ENCODE peak calls at places on chromosomes 2 and 18, in eight cellular contexts. One of them, this sample, is unnamed.

GRCh38 chr2:180707175-180707866 is 273.1 kb upstream of the UBE2E3 start:
- DNase-seq in WTC11: no peak
- DNase-seq in AG08396: no peak
- DNase-seq in NCI-H1105 treated with DMSO at 0.1 percent for 48 hours: no peak
- DNase-seq in naive B cell: no peak
- DNase-seq in lower leg skin: no peak
- DNase-seq in HEK293T: no peak
- DNase-seq in neural crest cell: no peak
- DNase-seq in this sample: no peak

GRCh38 chr2:158973511-158973956 is 5.1 kb downstream of the TANC1 start:
- DNase-seq in WTC11: no peak
- DNase-seq in HEK293T: peak
- DNase-seq in NCI-H1105 treated with DMSO at 0.1 percent for 48 hours: peak
- DNase-seq in AG08396: peak
- DNase-seq in naive B cell: no peak
- DNase-seq in lower leg skin: no peak
- DNase-seq in neural crest cell: no peak
- DNase-seq in this sample: no peak

GRCh38 chr2:193240752-193241151 is 1046.0 kb upstream of the TMEFF2 start:
- DNase-seq in naive B cell: no peak
- DNase-seq in HEK293T: peak
- DNase-seq in neural crest cell: no peak
- DNase-seq in lower leg skin: no peak
- DNase-seq in AG08396: no peak
- DNase-seq in WTC11: no peak
- DNase-seq in NCI-H1105 treated with DMSO at 0.1 percent for 48 hours: no peak
- DNase-seq in this sample: no peak

GRCh38 chr2:120731175-120731574 is 4.5 kb upstream of the GLI2 start:
- DNase-seq in WTC11: no peak
- DNase-seq in NCI-H1105 treated with DMSO at 0.1 percent for 48 hours: no peak
- DNase-seq in lower leg skin: no peak
- DNase-seq in neural crest cell: no peak
- DNase-seq in naive B cell: no peak
- DNase-seq in AG08396: no peak
- DNase-seq in HEK293T: no peak
- DNase-seq in this sample: no peak

GRCh38 chr2:2291500-2292260 is 39.4 kb downstream of the MYT1L start:
- DNase-seq in neural crest cell: peak
- DNase-seq in WTC11: peak
- DNase-seq in NCI-H1105 treated with DMSO at 0.1 percent for 48 hours: peak
- DNase-seq in AG08396: peak
- DNase-seq in naive B cell: no peak
- DNase-seq in lower leg skin: no peak
- DNase-seq in HEK293T: peak
- DNase-seq in this sample: peak

GRCh38 chr18:22488554-22488953 is 70.8 kb upstream of the CTAGE1 start:
- DNase-seq in naive B cell: no peak
- DNase-seq in NCI-H1105 treated with DMSO at 0.1 percent for 48 hours: no peak
- DNase-seq in AG08396: no peak
- DNase-seq in lower leg skin: no peak
- DNase-seq in neural crest cell: no peak
- DNase-seq in WTC11: no peak
- DNase-seq in HEK293T: no peak
- DNase-seq in this sample: no peak

GRCh38 chr2:17879137-17879912 is 858 bp downstream of the KCNS3 start:
- DNase-seq in NCI-H1105 treated with DMSO at 0.1 percent for 48 hours: peak
- DNase-seq in naive B cell: peak
- DNase-seq in HEK293T: peak
- DNase-seq in WTC11: peak
- DNase-seq in neural crest cell: peak
- DNase-seq in lower leg skin: peak
- DNase-seq in AG08396: peak
- DNase-seq in this sample: peak

GRCh38 chr2:175929850-175930249 is 72.2 kb downstream of the LNPK start:
- DNase-seq in AG08396: no peak
- DNase-seq in HEK293T: no peak
- DNase-seq in neural crest cell: no peak
- DNase-seq in lower leg skin: no peak
- DNase-seq in WTC11: no peak
- DNase-seq in NCI-H1105 treated with DMSO at 0.1 percent for 48 hours: no peak
- DNase-seq in naive B cell: no peak
- DNase-seq in this sample: no peak

GRCh38 chr2:196823750-196824149 is 14.6 kb upstream of the C2orf66 start:
- DNase-seq in AG08396: peak
- DNase-seq in WTC11: no peak
- DNase-seq in lower leg skin: no peak
- DNase-seq in neural crest cell: no peak
- DNase-seq in NCI-H1105 treated with DMSO at 0.1 percent for 48 hours: no peak
- DNase-seq in HEK293T: no peak
- DNase-seq in naive B cell: no peak
- DNase-seq in this sample: no peak

GRCh38 chr2:108074150-108074549 is 87.8 kb downstream of the SLC5A7 start:
- DNase-seq in naive B cell: no peak
- DNase-seq in AG08396: no peak
- DNase-seq in WTC11: no peak
- DNase-seq in lower leg skin: no peak
- DNase-seq in NCI-H1105 treated with DMSO at 0.1 percent for 48 hours: no peak
- DNase-seq in HEK293T: no peak
- DNase-seq in neural crest cell: no peak
- DNase-seq in this sample: no peak

GRCh38 chr2:217653240-217653639 is 349.6 kb downstream of the TNS1 start:
- DNase-seq in AG08396: peak
- DNase-seq in WTC11: no peak
- DNase-seq in neural crest cell: no peak
- DNase-seq in lower leg skin: peak
- DNase-seq in HEK293T: peak
- DNase-seq in naive B cell: no peak
- DNase-seq in NCI-H1105 treated with DMSO at 0.1 percent for 48 hours: no peak
- DNase-seq in this sample: peak

GRCh38 chr2:183037281-183037659 is 987 bp downstream of the NCKAP1 start:
- DNase-seq in naive B cell: no peak
- DNase-seq in AG08396: peak
- DNase-seq in neural crest cell: no peak
- DNase-seq in HEK293T: no peak
- DNase-seq in lower leg skin: no peak
- DNase-seq in NCI-H1105 treated with DMSO at 0.1 percent for 48 hours: peak
- DNase-seq in WTC11: no peak
- DNase-seq in this sample: no peak

GRCh38 chr18:5237083-5237722 is 40.1 kb upstream of the AKAIN1 start:
- DNase-seq in WTC11: peak
- DNase-seq in NCI-H1105 treated with DMSO at 0.1 percent for 48 hours: peak
- DNase-seq in AG08396: peak
- DNase-seq in HEK293T: no peak
- DNase-seq in naive B cell: no peak
- DNase-seq in lower leg skin: no peak
- DNase-seq in neural crest cell: no peak
- DNase-seq in this sample: no peak

GRCh38 chr2:121161272-121161671 is 123.7 kb downstream of the TFCP2L1 start:
- DNase-seq in AG08396: no peak
- DNase-seq in naive B cell: no peak
- DNase-seq in lower leg skin: no peak
- DNase-seq in WTC11: no peak
- DNase-seq in HEK293T: no peak
- DNase-seq in NCI-H1105 treated with DMSO at 0.1 percent for 48 hours: no peak
- DNase-seq in neural crest cell: no peak
- DNase-seq in this sample: no peak

GRCh38 chr2:236073246-236073645 is 94.9 kb downstream of the GBX2 start:
- DNase-seq in AG08396: no peak
- DNase-seq in NCI-H1105 treated with DMSO at 0.1 percent for 48 hours: no peak
- DNase-seq in naive B cell: no peak
- DNase-seq in WTC11: no peak
- DNase-seq in neural crest cell: no peak
- DNase-seq in HEK293T: no peak
- DNase-seq in lower leg skin: no peak
- DNase-seq in this sample: no peak

GRCh38 chr18:22985250-22985649 is 52.1 kb downstream of the RBBP8 start:
- DNase-seq in naive B cell: no peak
- DNase-seq in lower leg skin: no peak
- DNase-seq in AG08396: no peak
- DNase-seq in HEK293T: no peak
- DNase-seq in NCI-H1105 treated with DMSO at 0.1 percent for 48 hours: no peak
- DNase-seq in WTC11: no peak
- DNase-seq in neural crest cell: no peak
- DNase-seq in this sample: no peak

GRCh38 chr2:47401789-47402554 is 984 bp upstream of the MSH2 start:
- DNase-seq in NCI-H1105 treated with DMSO at 0.1 percent for 48 hours: no peak
- DNase-seq in HEK293T: no peak
- DNase-seq in AG08396: no peak
- DNase-seq in lower leg skin: peak
- DNase-seq in neural crest cell: no peak
- DNase-seq in naive B cell: peak
- DNase-seq in WTC11: peak
- DNase-seq in this sample: no peak

GRCh38 chr2:181738483-181739015 is 58.2 kb upstream of the NEUROD1 start:
- DNase-seq in NCI-H1105 treated with DMSO at 0.1 percent for 48 hours: no peak
- DNase-seq in HEK293T: no peak
- DNase-seq in lower leg skin: no peak
- DNase-seq in AG08396: no peak
- DNase-seq in naive B cell: no peak
- DNase-seq in WTC11: no peak
- DNase-seq in neural crest cell: no peak
- DNase-seq in this sample: no peak

GRCh38 chr2:53610260-53610659 is 157.3 kb upstream of the CHAC2 start:
- DNase-seq in AG08396: no peak
- DNase-seq in HEK293T: no peak
- DNase-seq in NCI-H1105 treated with DMSO at 0.1 percent for 48 hours: no peak
- DNase-seq in naive B cell: no peak
- DNase-seq in neural crest cell: no peak
- DNase-seq in lower leg skin: no peak
- DNase-seq in WTC11: no peak
- DNase-seq in this sample: no peak

GRCh38 chr2:4678937-4679336 is 975.6 kb downstream of the DCDC2C start:
- DNase-seq in HEK293T: no peak
- DNase-seq in lower leg skin: no peak
- DNase-seq in WTC11: no peak
- DNase-seq in neural crest cell: no peak
- DNase-seq in naive B cell: no peak
- DNase-seq in AG08396: no peak
- DNase-seq in NCI-H1105 treated with DMSO at 0.1 percent for 48 hours: no peak
- DNase-seq in this sample: no peak

This sample was measured in MG63.